ENCODE peak calls at places on chromosome 12, in seven cellular contexts. I is AG10803, Z is NCI-H526, N is DMS53, J is cerebellar nuclear complex, A is KBM-7, K is EL. Q is an unnamed sample.

GRCh38 chr12:70779250-70779649 is 141.3 kb downstream of the PTPRR start:
- DNase-seq in K (no peak), I (no peak), Z (no peak), A (no peak), J (no peak), N (no peak), Q (no peak)

GRCh38 chr12:11834104-11834812 is 184.8 kb downstream of the ETV6 start:
- DNase-seq in K (peak), N (no peak), I (no peak), Z (no peak), J (no peak), A (no peak), Q (no peak)

GRCh38 chr12:7679251-7680045 is 13.7 kb upstream of the APOBEC1 start:
- DNase-seq in A (no peak), Z (no peak), K (no peak), I (no peak), J (no peak), N (no peak), Q (no peak)

GRCh38 chr12:23560611-23561010 is 388.9 kb downstream of the SOX5 start:
- DNase-seq in N (no peak), J (no peak), Z (no peak), I (no peak), K (no peak), A (no peak), Q (no peak)

GRCh38 chr12:100254876-100255275 is 12.0 kb downstream of the DEPDC4 start:
- DNase-seq in K (peak), A (no peak), I (no peak), J (no peak), N (no peak), Z (no peak), Q (no peak)

GRCh38 chr12:38610808-38611350 is 294.3 kb downstream of the ALG10B start:
- DNase-seq in J (no peak), A (no peak), Z (no peak), K (no peak), N (no peak), I (no peak), Q (no peak)

GRCh38 chr12:116958402-116959197 is 47.9 kb downstream of the FBXW8 start:
- DNase-seq in Z (no peak), I (no peak), J (no peak), K (no peak), N (no peak), A (no peak), Q (no peak)

GRCh38 chr12:11884661-11885060 is 186.1 kb upstream of the BCL2L14 start:
- DNase-seq in N (peak), K (peak), A (peak), I (no peak), Z (no peak), J (no peak), Q (no peak)

Q was measured in mesendoderm.